ENCODE peak calls at places on chromosomes 16 and 17, in seven cellular contexts. N is anterior cingulate cortex; Z is omental fat pad; T is effector memory CD4-positive, alpha-beta T cell; I is mucosa of descending colon; W is GM06990; O is ACHN. F is an unnamed sample.

GRCh38 chr16:1474047-1474446 is 781 bp downstream of the CLCN7 start:
- DNase-seq in N (no peak), T (no peak), I (no peak), W (no peak), O (no peak), Z (no peak), F (no peak)

GRCh38 chr17:48457080-48457836 is 27.2 kb upstream of the SKAP1 start:
- DNase-seq in T (peak; percentile 69), Z (peak; percentile 30), N (peak; percentile 45), I (peak; percentile 63), O (peak; percentile 80), W (peak; percentile 62), F (peak; percentile 70)

GRCh38 chr17:63445065-63445464 is 1.0 kb downstream of the CYB561 start:
- DNase-seq in Z (no peak), W (no peak), N (no peak), O (no peak), T (no peak), I (no peak), F (no peak)

GRCh38 chr17:50079334-50080095 is 15.6 kb upstream of the PDK2 start:
- DNase-seq in O (peak; percentile 83), N (no peak), Z (no peak), I (peak; percentile 88), T (no peak), W (no peak), F (peak; percentile 47)

GRCh38 chr17:62631936-62632924 is 4.8 kb downstream of the MRC2 start:
- DNase-seq in T (no peak), I (no peak), O (no peak), Z (no peak), N (no peak), W (no peak), F (no peak)

GRCh38 chr17:48215583-48216139 is 108.1 kb downstream of the SNX11 start:
- DNase-seq in O (peak; percentile 75), T (no peak), I (no peak), W (no peak), N (no peak), Z (no peak), F (peak; percentile 67)

GRCh38 chr17:73891001-73891400 is 246.8 kb upstream of the SDK2 start:
- DNase-seq in N (no peak), T (no peak), I (no peak), O (no peak), Z (no peak), W (no peak), F (no peak)

GRCh38 chr17:65902831-65903549 is 288.9 kb downstream of the CEP112 start:
- DNase-seq in I (no peak), O (no peak), Z (no peak), N (no peak), T (no peak), W (no peak), F (no peak)

GRCh38 chr16:28904828-28905227 is 20.2 kb downstream of the RABEP2 start:
- DNase-seq in O (no peak), T (no peak), W (no peak), I (no peak), Z (no peak), N (no peak), F (no peak)

F was measured in WERI-Rb-1.